ENCODE peak calls at places on chromosome 10, in four cellular contexts. W is fibroblast of lung, S is testis, V is lower leg skin. D is an unnamed sample.

GRCh38 chr10:29702288-29703164 is 67.8 kb upstream of the SVIL start:
- DNase-seq in V (no peak), W (peak; percentile 53), S (no peak), D (no peak)

GRCh38 chr10:21758671-21759070 is 224.6 kb downstream of the MLLT10 start:
- DNase-seq in S (no peak), V (no peak), W (no peak), D (no peak)

GRCh38 chr10:10792681-10793080 is 225.0 kb upstream of the CELF2 start:
- DNase-seq in S (no peak), W (peak; percentile 96), V (no peak), D (peak; percentile 75)

GRCh38 chr10:22712246-22712958 is 2.0 kb downstream of the PIP4K2A start:
- DNase-seq in W (peak; percentile 68), V (no peak), S (no peak), D (no peak)

GRCh38 chr10:53839437-53840039 is 961.5 kb downstream of the PCDH15 start:
- DNase-seq in S (no peak), W (peak; percentile 13), V (no peak), D (no peak)

GRCh38 chr10:112793197-112793921 is 156.7 kb upstream of the TCF7L2 start:
- DNase-seq in S (no peak), W (peak; percentile 28), V (no peak), D (no peak)

GRCh38 chr10:101291254-101292193 is 62.3 kb upstream of the LBX1 start:
- DNase-seq in S (peak; percentile 72), W (no peak), V (no peak), D (no peak)

GRCh38 chr10:47031251-47031952 is 120.2 kb downstream of the PTPN20 start:
- DNase-seq in W (no peak), S (no peak), V (no peak), D (no peak)

GRCh38 chr10:120318862-120319261 is 138.2 kb upstream of the PLPP4 start:
- DNase-seq in V (no peak), W (no peak), S (no peak), D (peak; percentile 6)

GRCh38 chr10:67302701-67303100 is 376.9 kb downstream of the LRRTM3 start:
- DNase-seq in S (no peak), V (no peak), W (no peak), D (no peak)

GRCh38 chr10:34696423-34696822 is 118.7 kb downstream of the PARD3 start:
- DNase-seq in S (no peak), W (peak; percentile 85), V (no peak), D (no peak)

DNA sequence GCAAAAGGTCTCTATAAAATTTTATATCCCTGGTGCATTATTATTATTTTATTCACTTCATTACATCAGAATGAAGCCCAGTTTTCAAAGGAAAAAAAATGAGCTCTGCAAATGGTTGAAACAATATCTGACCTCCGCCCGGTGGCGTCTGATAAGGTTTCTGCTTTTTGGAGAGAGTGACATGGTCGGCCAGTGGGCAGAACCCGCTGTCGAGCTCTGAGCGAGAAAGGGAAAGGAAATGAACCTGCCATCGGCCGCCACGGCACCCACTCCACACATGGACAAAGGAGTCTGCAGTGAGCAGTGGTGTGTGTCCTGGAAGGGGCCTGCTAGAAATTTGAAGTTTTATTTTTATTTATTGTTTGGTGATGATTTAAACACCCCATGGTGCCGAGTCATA is 149.2 kb upstream of the MKI67 start:
- DNase-seq in V (no peak), W (no peak), S (no peak), D (no peak)
- TF ChIP-seq CTCF in V (no peak), W (no peak), S (no peak), D (no peak)

GRCh38 chr10:95434583-95434982 is 126.6 kb downstream of the SORBS1 start:
- DNase-seq in S (no peak), V (no peak), W (no peak), D (no peak)

GRCh38 chr10:95435548-95436279 is 125.5 kb downstream of the SORBS1 start:
- DNase-seq in V (no peak), W (no peak), S (no peak), D (no peak)

GRCh38 chr10:95440326-95440725 is 120.8 kb downstream of the SORBS1 start:
- DNase-seq in S (no peak), W (no peak), V (no peak), D (no peak)

GRCh38 chr10:95438781-95439180 is 122.4 kb downstream of the SORBS1 start:
- DNase-seq in V (no peak), W (no peak), S (no peak), D (no peak)

DNA sequence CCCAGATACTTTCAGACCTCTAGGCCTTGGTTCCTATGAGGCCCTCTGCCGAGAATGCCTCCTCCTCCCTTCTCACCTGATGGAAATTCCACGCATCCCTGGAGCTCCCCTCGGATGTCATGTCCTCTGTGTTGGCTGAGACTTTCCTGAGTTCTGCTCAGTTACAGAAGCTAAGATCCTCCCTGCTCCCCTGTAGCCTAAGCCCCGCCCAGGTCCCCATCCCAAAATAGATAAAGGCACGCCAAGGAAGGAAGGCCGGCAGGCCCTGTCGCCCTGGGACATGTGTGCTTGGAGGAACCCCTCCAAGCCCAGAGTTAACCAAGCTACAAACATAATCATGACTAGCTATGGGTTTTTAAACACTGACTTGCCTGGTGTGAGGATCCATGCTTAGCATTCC is 123.5 kb downstream of the SORBS1 start:
- DNase-seq in V (no peak), S (no peak), W (no peak), D (no peak)
- H3K4me3 ChIP-seq in V (no peak overlapping the region), S (no peak overlapping the region), W (no peak overlapping the region), D (no peak overlapping the region)

GRCh38 chr10:3222068-3222467 is 49.5 kb upstream of the PITRM1 start:
- DNase-seq in S (no peak), W (peak; percentile 33), V (no peak), D (no peak)
- TF ChIP-seq CTCF in S (no peak), W (peak; percentile 3), V (no peak), D (peak; percentile 4)

DNA sequence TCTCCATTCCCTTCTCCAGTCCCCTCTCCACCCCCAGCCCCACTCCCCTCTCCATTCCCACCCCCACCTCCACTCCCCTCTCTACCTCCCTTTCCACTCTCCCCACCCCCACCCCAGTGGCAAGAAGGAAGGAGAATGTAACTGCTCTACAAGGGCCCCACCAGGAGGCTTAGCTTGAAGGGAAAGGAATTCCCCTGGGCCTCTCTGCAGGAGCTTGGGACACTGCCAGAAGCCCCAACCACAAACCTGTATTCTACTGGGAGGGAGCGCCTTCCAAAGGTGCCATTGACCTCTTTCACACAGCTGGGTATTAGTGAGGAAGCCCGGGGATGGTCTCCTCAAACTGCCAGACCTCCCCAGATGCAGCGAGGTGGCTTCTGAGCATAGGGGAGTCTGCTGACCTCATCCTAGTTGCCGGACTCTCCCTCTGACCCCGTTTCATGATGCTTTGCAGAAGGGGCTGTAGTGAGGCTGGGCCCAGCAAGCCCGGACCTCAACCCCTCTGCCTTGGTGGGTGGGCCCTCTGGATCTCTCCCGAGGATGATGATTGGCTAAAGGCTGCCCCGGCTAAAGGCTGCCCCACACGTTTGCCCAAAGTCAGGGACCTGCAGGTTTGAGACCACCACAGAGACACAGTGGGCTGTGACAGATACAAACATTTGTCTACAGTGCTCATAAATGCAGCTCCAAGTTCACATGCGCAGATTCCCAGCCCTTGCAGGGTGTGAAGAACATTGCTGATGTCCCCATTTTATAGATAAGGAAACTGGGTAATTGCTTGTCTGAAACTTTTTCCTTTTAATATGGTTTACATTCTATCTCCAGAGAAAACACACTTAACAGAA is 2.9 kb downstream of the DEPP1 start:
- DNase-seq in S (peak; percentile 56), W (peak; percentile 86), V (no peak), D (no peak)
- H3K4me3 ChIP-seq in S (no peak overlapping the region), W (no peak overlapping the region), V (no peak overlapping the region), D (no peak overlapping the region)